ENCODE peak calls at places on chromosome 20, in five cellular contexts. K is fibroblast of lung; L is H9; V is neural progenitor cell; D is CD8-positive, alpha-beta memory T cell. F is an unnamed sample. For H3K4me1, the result is how much of the 10 kb centered on the place peaks cover.

GRCh38 chr20:59611286-59611685 is 6.9 kb downstream of the PHACTR3 start:
- DNase-seq in V (no peak), L (no peak), K (no peak), D (no peak), F (no peak)

GRCh38 chr20:23021541-23021940 is 13.6 kb upstream of the SSTR4 start:
- DNase-seq in D (no peak), L (no peak), K (no peak), V (no peak), F (peak)

GRCh38 chr20:50224553-50225255 is 34.1 kb downstream of the CEBPB start:
- DNase-seq in V (no peak), D (no peak), K (peak), L (no peak), F (no peak)

GRCh38 chr20:12068146-12068545 is 150.5 kb downstream of the BTBD3 start:
- DNase-seq in L (no peak), V (peak), D (no peak), K (peak), F (no peak)

GRCh38 chr20:50395258-50395729 is 114.9 kb upstream of the PTPN1 start:
- DNase-seq in V (no peak), L (no peak), D (no peak), K (peak), F (no peak)

GRCh38 chr20:49399329-49399728 is 83.1 kb downstream of the KCNB1 start:
- DNase-seq in L (no peak), V (no peak), D (no peak), K (peak), F (no peak)

GRCh38 chr20:23065438-23066201 is 16.1 kb upstream of the THBD start:
- DNase-seq in D (no peak), L (no peak), K (no peak), V (no peak), F (no peak)

GRCh38 chr20:40481743-40482458 is 207.1 kb downstream of the MAFB start:
- DNase-seq in V (no peak), L (no peak), K (no peak), D (no peak), F (no peak)

GRCh38 chr20:3679749-3680700 is 1.8 kb downstream of the ADAM33 start:
- DNase-seq in V (peak), D (no peak), L (no peak), K (peak), F (no peak)

DNA sequence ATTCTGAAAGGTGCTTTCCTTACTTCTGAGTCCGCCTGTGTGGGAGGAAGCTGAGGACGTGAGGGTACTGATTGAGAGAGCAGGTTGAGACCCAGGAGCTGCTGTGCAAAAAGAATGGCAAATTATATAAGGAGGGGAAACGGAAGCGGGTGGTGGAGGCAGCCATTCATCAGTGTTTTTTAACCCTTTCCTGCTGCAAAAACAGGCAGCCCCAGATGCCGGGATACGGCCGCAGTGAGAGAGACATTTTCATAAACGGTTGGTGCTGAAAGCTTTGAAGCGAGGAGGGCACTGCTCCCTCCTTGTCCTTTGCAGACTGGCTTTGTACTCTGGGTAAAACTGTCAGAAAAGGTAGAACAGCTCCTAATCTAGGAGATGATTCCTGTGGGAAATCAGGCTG is 56.4 kb downstream of the TTI1 start:
- DNase-seq in V (peak), D (no peak), L (no peak), K (no peak), F (no peak)
- H3K27ac ChIP-seq in V (no peak), D (no peak), L (no peak), K (no peak), F (no peak)

DNA sequence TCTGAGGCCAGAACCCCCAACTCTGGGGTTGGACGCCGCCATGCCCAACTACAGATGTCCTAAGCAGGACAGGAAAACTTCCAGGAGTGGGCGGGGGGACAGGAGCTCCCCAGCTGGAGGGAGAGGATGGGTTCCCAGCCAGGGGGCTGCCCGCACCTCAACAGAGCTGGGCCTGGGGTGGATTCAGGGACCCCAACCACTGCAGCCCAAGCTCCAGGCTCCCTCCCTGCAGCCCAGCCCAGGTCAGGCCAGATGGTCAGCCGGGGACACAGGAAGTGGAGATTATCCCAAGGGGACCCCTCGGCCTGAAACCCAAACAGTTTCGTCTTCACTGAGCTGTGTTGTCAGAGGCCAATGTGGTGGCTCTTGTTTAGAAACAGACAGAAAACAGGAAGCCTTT is 9.4 kb downstream of the LAMA5 start:
- DNase-seq in L (no peak), K (no peak), D (no peak), V (no peak), F (no peak)
- H3K4me1 ChIP-seq in L (under half), K (under half), D (under half), V (half or more), F (under half)

DNA sequence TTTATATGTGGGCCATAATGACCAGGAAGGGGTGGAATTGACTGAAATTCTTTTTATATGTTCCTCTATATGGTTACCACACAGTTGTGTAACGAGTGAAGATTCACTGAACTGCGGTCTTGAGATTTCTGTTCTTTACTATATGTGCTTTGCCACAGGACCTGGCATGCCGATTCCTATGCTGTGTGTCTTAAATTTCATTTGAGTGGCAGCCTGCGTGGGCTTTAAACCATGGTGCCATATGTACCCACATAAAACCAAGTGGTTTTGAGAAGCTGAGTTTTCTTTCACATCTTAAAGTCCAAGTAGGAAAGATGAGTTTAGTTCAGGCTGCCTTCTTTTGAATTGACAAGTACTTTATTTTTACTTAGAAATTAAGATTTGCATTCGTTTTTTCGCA is 101.1 kb downstream of the DOK5 start:
- DNase-seq in L (no peak), V (no peak), D (no peak), K (no peak), F (no peak)
- H3K27ac ChIP-seq in L (no peak), V (no peak), D (no peak), K (no peak), F (no peak)

DNA sequence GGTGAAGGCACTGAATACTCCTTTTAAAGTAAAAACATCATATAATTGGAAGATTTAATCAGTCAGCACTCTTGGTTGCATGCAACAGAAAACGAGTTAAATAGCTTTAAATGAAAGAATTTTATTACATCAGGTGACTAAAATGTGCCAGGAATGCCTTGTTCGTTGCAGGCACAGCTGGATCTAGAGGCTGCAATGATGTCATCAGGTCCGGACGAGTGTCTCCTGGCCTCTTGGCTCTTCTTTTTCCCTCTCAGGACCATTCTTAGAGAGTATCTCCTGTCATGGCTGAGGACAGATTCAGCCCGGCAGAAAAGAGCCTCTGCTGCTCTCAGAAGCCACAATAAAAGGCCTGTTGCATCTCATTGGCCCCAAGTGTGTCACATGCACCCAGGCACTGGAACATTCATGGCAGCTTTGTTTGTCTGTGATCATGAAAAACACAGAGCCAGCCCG is 510.7 kb upstream of the SULF2 start:
- DNase-seq in V (peak), D (no peak), K (peak), L (no peak), F (no peak)
- H3K4me1 ChIP-seq in V (under half), D (under half), K (under half), L (under half), F (under half)

DNA sequence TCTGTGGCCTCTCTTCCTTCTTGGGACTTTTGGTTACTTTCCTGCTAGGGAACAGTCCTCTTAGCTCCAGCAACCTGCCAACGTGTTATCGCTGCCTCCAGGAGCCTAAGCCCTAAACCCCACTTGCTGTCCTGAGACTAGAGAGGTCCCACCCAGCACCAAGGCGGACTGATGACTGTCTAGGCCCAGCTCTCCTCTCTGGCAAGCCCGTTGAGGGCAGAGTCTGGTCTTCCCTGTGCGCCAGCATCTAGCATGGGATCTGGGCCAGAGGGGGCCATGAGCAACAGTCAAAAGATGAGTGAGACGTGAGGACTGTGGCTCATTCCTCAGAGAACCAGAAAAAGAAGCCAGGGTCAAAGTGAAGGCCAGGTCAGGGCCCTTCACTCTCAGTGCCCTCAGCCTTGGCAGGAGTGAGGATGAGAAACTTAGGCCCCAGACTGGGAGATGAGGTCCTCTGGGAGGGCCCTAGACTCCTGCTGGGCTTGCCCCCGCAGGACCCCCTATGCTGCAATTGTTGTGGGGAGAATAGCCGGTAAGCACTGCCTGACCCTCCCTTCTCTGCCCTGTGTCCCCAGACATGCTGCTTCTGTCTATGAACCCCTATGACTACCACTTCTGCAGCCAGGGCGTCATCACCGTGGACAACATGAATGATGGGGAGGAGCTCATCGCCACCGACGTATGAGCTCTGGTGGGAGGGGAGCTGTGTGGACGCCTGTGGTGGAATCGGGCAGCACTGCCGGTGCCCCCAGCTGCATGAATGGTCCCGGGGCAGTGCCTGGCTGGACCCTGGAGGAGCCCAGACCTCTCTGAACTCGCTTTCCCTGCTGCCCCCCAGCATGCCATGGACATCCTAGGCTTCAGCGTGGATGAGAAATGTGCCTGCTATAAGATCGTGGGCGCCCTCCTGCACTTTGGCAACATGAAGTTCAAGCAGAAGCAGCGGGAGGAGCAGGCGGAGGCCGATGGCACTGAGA is 30.9 kb downstream of the MYH7B start:
- DNase-seq in D (no peak), L (no peak), K (no peak), V (no peak), F (no peak)
- H3K27ac ChIP-seq in D (no peak), L (no peak), K (no peak), V (no peak), F (no peak)

DNA sequence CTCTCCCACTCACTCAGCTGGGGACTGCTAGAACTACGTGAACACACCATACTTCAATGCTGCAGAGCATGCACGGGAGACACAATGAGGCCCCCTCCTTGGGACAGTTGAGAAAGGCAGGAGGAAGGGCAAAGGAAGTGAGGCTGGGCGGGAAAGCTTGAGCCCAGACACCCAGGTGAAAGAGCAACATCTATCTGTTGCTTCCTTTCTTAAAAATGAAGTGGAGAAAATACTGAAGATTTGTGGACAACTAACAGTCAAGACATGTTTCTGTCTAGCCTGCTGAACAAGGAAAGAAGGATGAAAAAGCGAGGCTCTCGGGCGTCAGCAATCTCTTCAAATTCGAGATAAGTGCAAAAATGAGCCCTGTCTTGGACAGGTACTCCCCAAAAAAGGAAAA is 3.0 kb upstream of the NNAT start:
- DNase-seq in V (no peak), D (no peak), L (no peak), K (no peak), F (no peak)
- H3K4me1 ChIP-seq in V (under half), D (under half), L (under half), K (under half), F (under half)

GRCh38 chr20:25042531-25043498 is 15.1 kb downstream of the ACSS1 start:
- DNase-seq in K (no peak), L (no peak), V (no peak), D (peak), F (no peak)
- H3K27ac ChIP-seq in K (no peak), L (no peak), V (no peak), D (peak), F (no peak)

GRCh38 chr20:36493801-36494114 is 47.6 kb upstream of the MYL9 start:
- DNase-seq in D (no peak), K (peak), L (no peak), V (peak), F (peak)
- H3K4me1 ChIP-seq in D (under half), K (under half), L (under half), V (under half), F (under half)